ENCODE peak calls at places on chromosomes 1 and 21, in five cellular contexts. V is SK-N-SH, J is PC-9, K is OCI-LY7, B is psoas muscle. Y is an unnamed sample. For H3K4me1, the result is how much of the 10 kb centered on the place peaks cover.

GRCh38 chr21:29208666-29209059 is 78.2 kb downstream of the MAP3K7CL start:
- DNase-seq in V (no peak), J (no peak), K (no peak), B (no peak), Y (no peak)

GRCh38 chr1:57966751-57967406 is 543.0 kb upstream of the DAB1 start:
- DNase-seq in V (no peak), J (no peak), K (no peak), B (no peak), Y (peak)

GRCh38 chr1:3369437-3370076 is 84.9 kb upstream of the ARHGEF16 start:
- DNase-seq in V (no peak), J (no peak), K (no peak), B (peak), Y (no peak)

GRCh38 chr1:199909137-199909536 is 118.4 kb upstream of the NR5A2 start:
- DNase-seq in V (no peak), J (peak), K (no peak), B (no peak), Y (no peak)

GRCh38 chr1:3778590-3779264 is 6.2 kb downstream of the SMIM1 start:
- DNase-seq in V (no peak), J (no peak), K (no peak), B (no peak), Y (peak)

GRCh38 chr1:52057245-52057644 is 1.1 kb downstream of the BTF3L4 start:
- DNase-seq in V (no peak), J (no peak), K (no peak), B (no peak), Y (no peak)

GRCh38 chr1:19630720-19631119 is 13.4 kb upstream of the NBL1 start:
- DNase-seq in V (no peak), J (no peak), K (no peak), B (no peak), Y (no peak)

GRCh38 chr1:151143057-151143435 is 3.4 kb downstream of the SEMA6C start:
- DNase-seq in V (peak), J (no peak), K (no peak), B (no peak), Y (peak)

GRCh38 chr1:230679131-230679530 is 34.8 kb downstream of the AGT start:
- DNase-seq in V (no peak), J (no peak), K (no peak), B (no peak), Y (no peak)

GRCh38 chr1:233597489-233597901 is 16.4 kb upstream of the KCNK1 start:
- DNase-seq in V (no peak), J (no peak), K (no peak), B (no peak), Y (no peak)

GRCh38 chr1:80534606-80535360 is 1266.0 kb upstream of the ADGRL2 start:
- DNase-seq in V (no peak), J (no peak), K (no peak), B (no peak), Y (no peak)

GRCh38 chr1:103900005-103900404 is 150.3 kb downstream of the AMY1C start:
- DNase-seq in V (no peak), J (no peak), K (no peak), B (no peak), Y (no peak)

GRCh38 chr1:25550155-25550506 is 6.7 kb downstream of the LDLRAP1 start:
- DNase-seq in V (no peak), J (no peak), K (no peak), B (no peak), Y (no peak)

GRCh38 chr1:187121661-187122060 is 292.9 kb downstream of the PLA2G4A start:
- DNase-seq in V (no peak), J (no peak), K (no peak), B (no peak), Y (no peak)

GRCh38 chr1:239896569-239896968 is 195.1 kb upstream of the FMN2 start:
- DNase-seq in V (peak), J (no peak), K (no peak), B (no peak), Y (peak)

GRCh38 chr1:117589531-117589930 is 16.3 kb upstream of the TENT5C start:
- DNase-seq in V (no peak), J (no peak), K (no peak), B (no peak), Y (no peak)

GRCh38 chr21:45366931-45367401 is 38.0 kb upstream of the COL18A1 start:
- DNase-seq in V (peak), J (peak), K (no peak), B (peak), Y (peak)

GRCh38 chr1:23553896-23554480 is 5.3 kb downstream of the ID3 start:
- DNase-seq in V (no peak), J (no peak), K (peak), B (no peak), Y (peak)

GRCh38 chr21:42010507-42011493 is 640 bp upstream of the ZBTB21 start:
- DNase-seq in V (peak), J (no peak), K (peak), B (peak), Y (peak)

GRCh38 chr21:42009831-42010506 is at the start of gene ZBTB21:
- DNase-seq in V (peak), J (peak), K (peak), B (peak), Y (peak)

GRCh38 chr21:42007541-42007940 is 2.6 kb downstream of the ZBTB21 start:
- DNase-seq in V (no peak), J (no peak), K (no peak), B (no peak), Y (no peak)

GRCh38 chr21:42006765-42007164 is 3.4 kb downstream of the ZBTB21 start:
- DNase-seq in V (no peak), J (no peak), K (no peak), B (no peak), Y (no peak)

GRCh38 chr21:42009018-42009830 is 936 bp downstream of the ZBTB21 start:
- DNase-seq in V (peak), J (peak), K (peak), B (peak), Y (peak)
- TF ChIP-seq CTCF in V (peak), J (no peak), K (peak), B (peak), Y (peak)

GRCh38 chr1:6027591-6027990 is 18.1 kb upstream of the KCNAB2 start:
- DNase-seq in V (no peak), J (no peak), K (no peak), B (no peak), Y (no peak)

GRCh38 chr1:6024376-6024775 is 21.3 kb upstream of the KCNAB2 start:
- DNase-seq in V (no peak), J (no peak), K (peak), B (no peak), Y (no peak)

GRCh38 chr1:6026095-6026809 is 19.4 kb upstream of the KCNAB2 start:
- DNase-seq in V (no peak), J (peak), K (peak), B (peak), Y (peak)

GRCh38 chr1:6023346-6023745 is 22.3 kb upstream of the KCNAB2 start:
- DNase-seq in V (no peak), J (no peak), K (no peak), B (no peak), Y (no peak)

GRCh38 chr1:6025269-6026094 is 20.2 kb upstream of the KCNAB2 start:
- DNase-seq in V (no peak), J (peak), K (no peak), B (no peak), Y (no peak)
- H3K4me1 ChIP-seq in V (under half), J (under half), K (under half), B (under half), Y (under half)

DNA sequence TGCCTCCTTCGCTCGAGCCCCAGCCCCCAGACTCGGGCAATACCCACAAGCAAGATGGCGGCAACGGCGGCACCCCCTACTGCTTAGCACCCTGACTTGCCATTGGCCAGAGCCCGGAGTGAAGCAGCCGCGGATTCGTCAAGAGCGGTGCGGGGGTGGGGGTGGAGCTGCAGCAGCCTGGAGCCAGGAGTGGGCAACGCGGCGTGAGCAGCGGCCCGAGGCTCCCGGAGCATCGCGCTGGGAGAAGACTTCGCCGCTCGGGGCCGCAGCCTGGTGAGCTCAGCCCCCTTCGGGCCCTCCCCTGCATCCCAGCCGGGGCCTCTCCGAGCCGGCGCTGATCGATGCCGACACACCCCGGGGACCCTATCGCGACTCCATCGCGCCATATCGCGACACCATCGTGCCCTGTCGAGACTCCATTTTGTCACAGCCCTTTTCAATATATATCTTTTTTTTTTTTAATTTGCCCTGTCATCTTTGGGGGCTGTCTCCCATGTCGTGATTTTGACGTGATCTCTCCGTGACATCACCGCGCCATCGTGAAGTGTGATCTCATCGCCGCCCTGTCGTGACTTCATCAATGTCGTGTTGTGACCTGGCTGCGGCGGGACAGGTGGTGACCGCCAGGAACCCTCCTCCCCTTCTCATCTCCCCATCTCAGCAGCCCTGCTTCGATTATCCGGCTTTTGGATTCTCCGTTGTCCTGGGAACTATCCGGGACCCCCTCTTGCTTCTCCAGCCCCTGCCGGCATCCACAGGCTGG is at the start of gene NCDN:
- DNase-seq in V (peak), J (peak), K (peak), B (peak), Y (peak)
- TF ChIP-seq CTCF in V (no peak), J (no peak), K (no peak), B (no peak), Y (no peak)

GRCh38 chr1:16141573-16142336 is 14.1 kb downstream of the EPHA2 start:
- DNase-seq in V (peak), J (no peak), K (no peak), B (no peak), Y (no peak)
- H3K4me1 ChIP-seq in V (under half), J (half or more), K (under half), B (under half), Y (under half)

GRCh38 chr1:210144736-210145135 is 87.9 kb upstream of the SERTAD4 start:
- DNase-seq in V (no peak), J (no peak), K (no peak), B (no peak), Y (no peak)
- TF ChIP-seq CTCF in V (no peak), J (no peak), K (no peak), B (no peak), Y (no peak)

GRCh38 chr21:18289876-18290275 is 45.2 kb downstream of the CHODL start:
- DNase-seq in V (no peak), J (no peak), K (no peak), B (no peak), Y (no peak)

GRCh38 chr21:18285379-18285778 is 40.7 kb downstream of the CHODL start:
- DNase-seq in V (no peak), J (no peak), K (no peak), B (no peak), Y (no peak)
- H3K4me1 ChIP-seq in V (under half), J (under half), K (under half), B (under half), Y (under half)

GRCh38 chr1:48673725-48674124 is 103.0 kb downstream of the BEND5 start:
- DNase-seq in V (no peak), J (no peak), K (peak), B (no peak), Y (peak)
- TF ChIP-seq CTCF in V (no peak), J (peak), K (peak), B (no peak), Y (peak)

DNA sequence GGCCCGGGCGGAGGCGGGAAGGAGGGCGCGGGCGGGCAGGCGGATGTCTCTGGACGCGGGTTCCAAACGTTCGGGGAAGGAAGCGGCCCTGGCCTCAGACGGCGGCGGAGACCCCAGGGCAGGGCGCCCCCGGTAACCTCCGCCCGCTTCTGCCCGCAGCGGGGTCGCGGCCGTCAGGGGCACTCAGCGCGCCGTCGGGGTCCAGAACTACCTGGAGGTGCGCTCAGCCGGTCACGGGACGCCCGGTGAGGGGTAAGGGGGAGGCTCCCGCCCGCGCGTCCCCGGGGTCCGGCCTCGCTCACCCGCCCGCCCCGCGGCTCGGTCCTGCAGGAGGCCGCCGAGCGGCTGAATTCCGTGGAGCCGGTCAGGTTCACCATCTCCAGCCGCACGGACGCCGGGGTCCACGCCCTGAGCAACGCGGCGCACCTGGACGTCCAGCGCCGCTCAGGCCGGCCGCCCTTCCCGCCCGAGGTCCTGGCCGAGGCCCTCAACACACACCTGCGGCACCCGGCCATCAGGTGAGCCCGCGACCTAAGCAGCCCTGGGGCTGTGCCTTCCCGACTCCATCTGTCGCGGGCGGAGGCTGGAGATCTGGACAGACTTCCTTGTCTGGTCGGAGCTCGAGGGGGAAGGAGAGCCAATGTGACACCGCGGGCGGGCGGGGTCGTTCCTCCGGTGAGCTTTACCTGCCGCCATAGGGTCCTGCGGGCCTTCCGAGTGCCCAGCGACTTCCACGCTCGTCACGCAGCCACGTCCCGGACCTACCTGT is 543 bp downstream of the PUSL1 start:
- DNase-seq in V (peak), J (peak), K (peak), B (peak), Y (peak)
- H3K4me1 ChIP-seq in V (under half), J (under half), K (under half), B (under half), Y (under half)